ENCODE peak calls at places on chromosomes 1 and 21, in ten cellular contexts. One of them, this sample, is unnamed.

GRCh38 chr1:22406722-22407495 is 44.7 kb upstream of the ZBTB40 start:
- DNase-seq in iPS DF 6.9: no peak
- DNase-seq in thoracic aorta: no peak
- DNase-seq in IMR-90: peak; percentile 10
- DNase-seq in fibroblast of lung: no peak
- DNase-seq in prostate gland: no peak
- DNase-seq in HCT116: no peak
- DNase-seq in colonic mucosa: no peak
- DNase-seq in tibial nerve: no peak
- DNase-seq in pancreas: no peak
- DNase-seq in this sample: no peak

GRCh38 chr1:75134656-75134938 is 409 bp downstream of the LHX8 start:
- DNase-seq in iPS DF 6.9: no peak
- DNase-seq in thoracic aorta: no peak
- DNase-seq in IMR-90: no peak
- DNase-seq in fibroblast of lung: no peak
- DNase-seq in prostate gland: no peak
- DNase-seq in HCT116: no peak
- DNase-seq in colonic mucosa: no peak
- DNase-seq in tibial nerve: no peak
- DNase-seq in pancreas: no peak
- DNase-seq in this sample: no peak

GRCh38 chr1:33306561-33307493 is 14.1 kb downstream of the A3GALT2 start:
- DNase-seq in iPS DF 6.9: no peak
- DNase-seq in thoracic aorta: no peak
- DNase-seq in IMR-90: no peak
- DNase-seq in fibroblast of lung: peak; percentile 25
- DNase-seq in prostate gland: no peak
- DNase-seq in HCT116: no peak
- DNase-seq in colonic mucosa: no peak
- DNase-seq in tibial nerve: no peak
- DNase-seq in pancreas: no peak
- DNase-seq in this sample: no peak

GRCh38 chr1:34155851-34156250 is 9.2 kb downstream of the CSMD2 start:
- DNase-seq in iPS DF 6.9: no peak
- DNase-seq in thoracic aorta: no peak
- DNase-seq in IMR-90: no peak
- DNase-seq in fibroblast of lung: no peak
- DNase-seq in prostate gland: no peak
- DNase-seq in HCT116: no peak
- DNase-seq in colonic mucosa: no peak
- DNase-seq in tibial nerve: no peak
- DNase-seq in pancreas: no peak
- DNase-seq in this sample: no peak

GRCh38 chr1:221778535-221779142 is 36.8 kb upstream of the DUSP10 start:
- DNase-seq in iPS DF 6.9: no peak
- DNase-seq in thoracic aorta: no peak
- DNase-seq in IMR-90: no peak
- DNase-seq in fibroblast of lung: no peak
- DNase-seq in prostate gland: no peak
- DNase-seq in HCT116: no peak
- DNase-seq in colonic mucosa: no peak
- DNase-seq in tibial nerve: no peak
- DNase-seq in pancreas: no peak
- DNase-seq in this sample: no peak

GRCh38 chr1:6157528-6158174 is 22.5 kb downstream of the CHD5 start:
- DNase-seq in iPS DF 6.9: no peak
- DNase-seq in thoracic aorta: no peak
- DNase-seq in IMR-90: peak; percentile 47
- DNase-seq in fibroblast of lung: no peak
- DNase-seq in prostate gland: peak; percentile 55
- DNase-seq in HCT116: peak; percentile 75
- DNase-seq in colonic mucosa: peak; percentile 46
- DNase-seq in tibial nerve: no peak
- DNase-seq in pancreas: no peak
- DNase-seq in this sample: no peak

GRCh38 chr1:145740269-145740668 is 21.0 kb downstream of the CD160 start:
- DNase-seq in iPS DF 6.9: no peak
- DNase-seq in thoracic aorta: no peak
- DNase-seq in IMR-90: peak; percentile 98
- DNase-seq in fibroblast of lung: peak; percentile 95
- DNase-seq in prostate gland: no peak
- DNase-seq in HCT116: no peak
- DNase-seq in colonic mucosa: no peak
- DNase-seq in tibial nerve: no peak
- DNase-seq in pancreas: no peak
- DNase-seq in this sample: peak; percentile 78

GRCh38 chr1:86733340-86733739 is 29.0 kb downstream of the SH3GLB1 start:
- DNase-seq in iPS DF 6.9: no peak
- DNase-seq in thoracic aorta: no peak
- DNase-seq in IMR-90: no peak
- DNase-seq in fibroblast of lung: no peak
- DNase-seq in prostate gland: no peak
- DNase-seq in HCT116: no peak
- DNase-seq in colonic mucosa: no peak
- DNase-seq in tibial nerve: no peak
- DNase-seq in pancreas: no peak
- DNase-seq in this sample: no peak

GRCh38 chr1:152565535-152566215 is 905 bp downstream of the LCE3E start:
- DNase-seq in iPS DF 6.9: no peak
- DNase-seq in thoracic aorta: no peak
- DNase-seq in IMR-90: no peak
- DNase-seq in fibroblast of lung: no peak
- DNase-seq in prostate gland: no peak
- DNase-seq in HCT116: no peak
- DNase-seq in colonic mucosa: no peak
- DNase-seq in tibial nerve: no peak
- DNase-seq in pancreas: no peak
- DNase-seq in this sample: no peak

GRCh38 chr21:40678681-40679284 is 168.2 kb downstream of the DSCAM start:
- DNase-seq in iPS DF 6.9: no peak
- DNase-seq in thoracic aorta: no peak
- DNase-seq in IMR-90: no peak
- DNase-seq in fibroblast of lung: no peak
- DNase-seq in prostate gland: no peak
- DNase-seq in HCT116: no peak
- DNase-seq in colonic mucosa: no peak
- DNase-seq in tibial nerve: no peak
- DNase-seq in pancreas: no peak
- DNase-seq in this sample: no peak

GRCh38 chr1:8010080-8010664 is 15.9 kb downstream of the ERRFI1 start:
- DNase-seq in iPS DF 6.9: no peak
- DNase-seq in thoracic aorta: no peak
- DNase-seq in IMR-90: no peak
- DNase-seq in fibroblast of lung: peak; percentile 35
- DNase-seq in prostate gland: no peak
- DNase-seq in HCT116: no peak
- DNase-seq in colonic mucosa: no peak
- DNase-seq in tibial nerve: no peak
- DNase-seq in pancreas: no peak
- DNase-seq in this sample: no peak

GRCh38 chr1:59104191-59104760 is 192.6 kb upstream of the FGGY start:
- DNase-seq in iPS DF 6.9: no peak
- DNase-seq in thoracic aorta: no peak
- DNase-seq in IMR-90: no peak
- DNase-seq in fibroblast of lung: no peak
- DNase-seq in prostate gland: no peak
- DNase-seq in HCT116: no peak
- DNase-seq in colonic mucosa: no peak
- DNase-seq in tibial nerve: no peak
- DNase-seq in pancreas: no peak
- DNase-seq in this sample: no peak

GRCh38 chr1:44643721-44644330 is 30.5 kb downstream of the TMEM53 start:
- DNase-seq in iPS DF 6.9: no peak
- DNase-seq in thoracic aorta: no peak
- DNase-seq in IMR-90: no peak
- DNase-seq in fibroblast of lung: no peak
- DNase-seq in prostate gland: no peak
- DNase-seq in HCT116: no peak
- DNase-seq in colonic mucosa: no peak
- DNase-seq in tibial nerve: no peak
- DNase-seq in pancreas: no peak
- DNase-seq in this sample: no peak

GRCh38 chr1:159826436-159827101 is at the start of gene SLAMF8:
- DNase-seq in iPS DF 6.9: no peak
- DNase-seq in thoracic aorta: no peak
- DNase-seq in IMR-90: no peak
- DNase-seq in fibroblast of lung: no peak
- DNase-seq in prostate gland: no peak
- DNase-seq in HCT116: no peak
- DNase-seq in colonic mucosa: peak; percentile 44
- DNase-seq in tibial nerve: peak; percentile 44
- DNase-seq in pancreas: peak; percentile 42
- DNase-seq in this sample: no peak

GRCh38 chr21:33437140-33437539 is 33.9 kb downstream of the IFNGR2 start:
- DNase-seq in iPS DF 6.9: no peak
- DNase-seq in thoracic aorta: no peak
- DNase-seq in IMR-90: no peak
- DNase-seq in fibroblast of lung: no peak
- DNase-seq in prostate gland: no peak
- DNase-seq in HCT116: no peak
- DNase-seq in colonic mucosa: no peak
- DNase-seq in tibial nerve: no peak
- DNase-seq in pancreas: no peak
- DNase-seq in this sample: no peak

GRCh38 chr1:53891021-53891420 is 1.4 kb upstream of the YIPF1 start:
- DNase-seq in iPS DF 6.9: no peak
- DNase-seq in thoracic aorta: no peak
- DNase-seq in IMR-90: no peak
- DNase-seq in fibroblast of lung: no peak
- DNase-seq in prostate gland: no peak
- DNase-seq in HCT116: no peak
- DNase-seq in colonic mucosa: no peak
- DNase-seq in tibial nerve: no peak
- DNase-seq in pancreas: no peak
- DNase-seq in this sample: no peak

GRCh38 chr1:16072616-16073484 is 601 bp downstream of the FAM131C start:
- DNase-seq in iPS DF 6.9: no peak
- DNase-seq in thoracic aorta: no peak
- DNase-seq in IMR-90: no peak
- DNase-seq in fibroblast of lung: no peak
- DNase-seq in prostate gland: no peak
- DNase-seq in HCT116: no peak
- DNase-seq in colonic mucosa: no peak
- DNase-seq in tibial nerve: no peak
- DNase-seq in pancreas: no peak
- DNase-seq in this sample: no peak

GRCh38 chr21:43362306-43362927 is 64.5 kb downstream of the SIK1 start:
- DNase-seq in iPS DF 6.9: no peak
- DNase-seq in thoracic aorta: no peak
- DNase-seq in IMR-90: peak; percentile 86
- DNase-seq in fibroblast of lung: peak; percentile 77
- DNase-seq in prostate gland: peak; percentile 74
- DNase-seq in HCT116: no peak
- DNase-seq in colonic mucosa: peak; percentile 43
- DNase-seq in tibial nerve: peak; percentile 64
- DNase-seq in pancreas: no peak
- DNase-seq in this sample: peak; percentile 45

GRCh38 chr1:18010408-18010807 is 97.2 kb upstream of the IGSF21 start:
- DNase-seq in iPS DF 6.9: no peak
- DNase-seq in thoracic aorta: no peak
- DNase-seq in IMR-90: no peak
- DNase-seq in fibroblast of lung: no peak
- DNase-seq in prostate gland: no peak
- DNase-seq in HCT116: peak; percentile 12
- DNase-seq in colonic mucosa: no peak
- DNase-seq in tibial nerve: no peak
- DNase-seq in pancreas: no peak
- DNase-seq in this sample: no peak

GRCh38 chr1:32612189-32612881 is 38.0 kb downstream of the ZBTB8OS start:
- DNase-seq in iPS DF 6.9: peak; percentile 74
- DNase-seq in thoracic aorta: peak; percentile 33
- DNase-seq in IMR-90: peak; percentile 51
- DNase-seq in fibroblast of lung: peak; percentile 60
- DNase-seq in prostate gland: peak; percentile 59
- DNase-seq in HCT116: peak; percentile 62
- DNase-seq in colonic mucosa: peak; percentile 93
- DNase-seq in tibial nerve: peak; percentile 63
- DNase-seq in pancreas: peak; percentile 83
- DNase-seq in this sample: no peak

GRCh38 chr1:43054961-43055360 is 96.3 kb upstream of the SLC2A1 start:
- DNase-seq in iPS DF 6.9: no peak
- DNase-seq in thoracic aorta: no peak
- DNase-seq in IMR-90: peak; percentile 40
- DNase-seq in fibroblast of lung: no peak
- DNase-seq in prostate gland: no peak
- DNase-seq in HCT116: no peak
- DNase-seq in colonic mucosa: no peak
- DNase-seq in tibial nerve: no peak
- DNase-seq in pancreas: no peak
- DNase-seq in this sample: no peak

GRCh38 chr1:49626474-49626873 is 397.3 kb downstream of the AGBL4 start:
- DNase-seq in iPS DF 6.9: no peak
- DNase-seq in thoracic aorta: no peak
- DNase-seq in IMR-90: no peak
- DNase-seq in fibroblast of lung: no peak
- DNase-seq in prostate gland: no peak
- DNase-seq in HCT116: no peak
- DNase-seq in colonic mucosa: no peak
- DNase-seq in tibial nerve: no peak
- DNase-seq in pancreas: no peak
- DNase-seq in this sample: no peak
- H3K9me3 ChIP-seq in iPS DF 6.9: peaks cover 4% of the 10 kb centered on the region
- H3K9me3 ChIP-seq in thoracic aorta: no peaks in the 10 kb centered on the region
- H3K9me3 ChIP-seq in IMR-90: no peaks in the 10 kb centered on the region
- H3K9me3 ChIP-seq in fibroblast of lung: no peaks in the 10 kb centered on the region
- H3K9me3 ChIP-seq in prostate gland: no peaks in the 10 kb centered on the region
- H3K9me3 ChIP-seq in HCT116: peaks cover 8% of the 10 kb centered on the region
- H3K9me3 ChIP-seq in colonic mucosa: no peaks in the 10 kb centered on the region
- H3K9me3 ChIP-seq in tibial nerve: no peaks in the 10 kb centered on the region
- H3K9me3 ChIP-seq in pancreas: no peaks in the 10 kb centered on the region
- H3K9me3 ChIP-seq in this sample: peaks cover 5% of the 10 kb centered on the region

GRCh38 chr1:68801440-68801839 is 304.6 kb upstream of the DEPDC1 start:
- DNase-seq in iPS DF 6.9: no peak
- DNase-seq in thoracic aorta: no peak
- DNase-seq in IMR-90: no peak
- DNase-seq in fibroblast of lung: no peak
- DNase-seq in prostate gland: no peak
- DNase-seq in HCT116: no peak
- DNase-seq in colonic mucosa: no peak
- DNase-seq in tibial nerve: no peak
- DNase-seq in pancreas: no peak
- DNase-seq in this sample: no peak
- H3K9me3 ChIP-seq in iPS DF 6.9: no peaks in the 10 kb centered on the region
- H3K9me3 ChIP-seq in thoracic aorta: no peaks in the 10 kb centered on the region
- H3K9me3 ChIP-seq in IMR-90: no peaks in the 10 kb centered on the region
- H3K9me3 ChIP-seq in fibroblast of lung: no peaks in the 10 kb centered on the region
- H3K9me3 ChIP-seq in prostate gland: no peaks in the 10 kb centered on the region
- H3K9me3 ChIP-seq in HCT116: no peaks in the 10 kb centered on the region
- H3K9me3 ChIP-seq in colonic mucosa: no peaks in the 10 kb centered on the region
- H3K9me3 ChIP-seq in tibial nerve: no peaks in the 10 kb centered on the region
- H3K9me3 ChIP-seq in pancreas: no peaks in the 10 kb centered on the region
- H3K9me3 ChIP-seq in this sample: no peaks in the 10 kb centered on the region

GRCh38 chr1:46768445-46768844 is 30.4 kb upstream of the CYP4B1 start:
- DNase-seq in iPS DF 6.9: no peak
- DNase-seq in thoracic aorta: no peak
- DNase-seq in IMR-90: no peak
- DNase-seq in fibroblast of lung: no peak
- DNase-seq in prostate gland: no peak
- DNase-seq in HCT116: no peak
- DNase-seq in colonic mucosa: no peak
- DNase-seq in tibial nerve: no peak
- DNase-seq in pancreas: no peak
- DNase-seq in this sample: no peak
- H3K9me3 ChIP-seq in iPS DF 6.9: peaks cover 1% of the 10 kb centered on the region
- H3K9me3 ChIP-seq in thoracic aorta: peaks cover 17% of the 10 kb centered on the region
- H3K9me3 ChIP-seq in IMR-90: peaks cover 16% of the 10 kb centered on the region
- H3K9me3 ChIP-seq in fibroblast of lung: no peaks in the 10 kb centered on the region
- H3K9me3 ChIP-seq in prostate gland: no peaks in the 10 kb centered on the region
- H3K9me3 ChIP-seq in HCT116: peaks cover 9% of the 10 kb centered on the region
- H3K9me3 ChIP-seq in colonic mucosa: no peaks in the 10 kb centered on the region
- H3K9me3 ChIP-seq in tibial nerve: peaks cover 38% of the 10 kb centered on the region
- H3K9me3 ChIP-seq in pancreas: no peaks in the 10 kb centered on the region
- H3K9me3 ChIP-seq in this sample: peaks cover 9% of the 10 kb centered on the region

GRCh38 chr21:29295066-29295650 is 3.6 kb upstream of the BACH1 start:
- DNase-seq in iPS DF 6.9: no peak
- DNase-seq in thoracic aorta: no peak
- DNase-seq in IMR-90: no peak
- DNase-seq in fibroblast of lung: no peak
- DNase-seq in prostate gland: no peak
- DNase-seq in HCT116: no peak
- DNase-seq in colonic mucosa: no peak
- DNase-seq in tibial nerve: no peak
- DNase-seq in pancreas: no peak
- DNase-seq in this sample: no peak
- H3K9me3 ChIP-seq in iPS DF 6.9: no peaks in the 10 kb centered on the region
- H3K9me3 ChIP-seq in thoracic aorta: no peaks in the 10 kb centered on the region
- H3K9me3 ChIP-seq in IMR-90: no peaks in the 10 kb centered on the region
- H3K9me3 ChIP-seq in fibroblast of lung: no peaks in the 10 kb centered on the region
- H3K9me3 ChIP-seq in prostate gland: no peaks in the 10 kb centered on the region
- H3K9me3 ChIP-seq in HCT116: no peaks in the 10 kb centered on the region
- H3K9me3 ChIP-seq in colonic mucosa: no peaks in the 10 kb centered on the region
- H3K9me3 ChIP-seq in tibial nerve: peaks cover 19% of the 10 kb centered on the region
- H3K9me3 ChIP-seq in pancreas: no peaks in the 10 kb centered on the region
- H3K9me3 ChIP-seq in this sample: peaks cover 14% of the 10 kb centered on the region

This sample was measured in AG04450.